ENCODE peak calls at places on chromosomes 1 and 21, in seven cellular contexts. L is psoas muscle; H is RWPE1; P is T-helper 9 cell; G is A673; E is AG09309; W is activated effector memory CD4-positive, alpha-beta T cell treated with anti-CD3 and anti-CD28 coated beads, Interleukin-2, amount 50 U/mL, for 16 hours. R is an unnamed sample.

GRCh38 chr1:183871142-183871541 is 66.2 kb downstream of the RGL1 start:
- DNase-seq in L (no peak), H (no peak), P (no peak), G (peak), E (no peak), W (no peak), R (no peak)

GRCh38 chr1:164588388-164589341 is 29.7 kb downstream of the PBX1 start:
- DNase-seq in L (peak), H (no peak), P (no peak), G (peak), E (no peak), W (no peak), R (no peak)

GRCh38 chr1:55305735-55306134 is 90.6 kb upstream of the USP24 start:
- DNase-seq in L (no peak), H (no peak), P (no peak), G (no peak), E (no peak), W (no peak), R (no peak)

GRCh38 chr1:9439074-9439761 is 100.0 kb upstream of the SLC25A33 start:
- DNase-seq in L (peak), H (no peak), P (no peak), G (no peak), E (no peak), W (no peak), R (no peak)

GRCh38 chr1:218538341-218538740 is 193.2 kb downstream of the TGFB2 start:
- DNase-seq in L (no peak), H (no peak), P (no peak), G (no peak), E (no peak), W (no peak), R (no peak)

GRCh38 chr1:40133122-40133665 is 28.0 kb upstream of the RLF start:
- DNase-seq in L (no peak), H (no peak), P (no peak), G (peak), E (no peak), W (no peak), R (no peak)

GRCh38 chr21:16205527-16205926 is 475.7 kb downstream of the USP25 start:
- DNase-seq in L (no peak), H (no peak), P (no peak), G (no peak), E (no peak), W (no peak), R (no peak)

GRCh38 chr1:233738850-233739249 is 124.9 kb downstream of the KCNK1 start:
- DNase-seq in L (no peak), H (no peak), P (no peak), G (no peak), E (no peak), W (no peak), R (no peak)

GRCh38 chr1:36597514-36597913 is 114.8 kb upstream of the CSF3R start:
- DNase-seq in L (no peak), H (no peak), P (no peak), G (no peak), E (no peak), W (no peak), R (no peak)

GRCh38 chr1:227900571-227901051 is 47.1 kb downstream of the WNT9A start:
- DNase-seq in L (peak), H (no peak), P (no peak), G (no peak), E (no peak), W (peak), R (no peak)

GRCh38 chr21:42559326-42559725 is 45.7 kb downstream of the SLC37A1 start:
- DNase-seq in L (no peak), H (no peak), P (no peak), G (no peak), E (no peak), W (peak), R (no peak)

GRCh38 chr1:58732087-58732486 is 32.2 kb upstream of the MYSM1 start:
- DNase-seq in L (no peak), H (no peak), P (no peak), G (no peak), E (peak), W (no peak), R (no peak)

GRCh38 chr1:227635596-227635995 is 72.2 kb downstream of the ZNF678 start:
- DNase-seq in L (no peak), H (no peak), P (no peak), G (no peak), E (no peak), W (no peak), R (no peak)

GRCh38 chr1:57678138-57678537 is 254.3 kb upstream of the DAB1 start:
- DNase-seq in L (no peak), H (no peak), P (no peak), G (no peak), E (no peak), W (no peak), R (no peak)

GRCh38 chr1:7856345-7856744 is 3.5 kb upstream of the UTS2 start:
- DNase-seq in L (no peak), H (no peak), P (no peak), G (peak), E (no peak), W (no peak), R (no peak)

GRCh38 chr1:174134000-174134659 is 25.2 kb upstream of the RABGAP1L start:
- DNase-seq in L (no peak), H (no peak), P (no peak), G (no peak), E (no peak), W (no peak), R (no peak)

GRCh38 chr1:53553734-53554509 is 94.7 kb downstream of the DMRTB1 start:
- DNase-seq in L (no peak), H (no peak), P (no peak), G (no peak), E (no peak), W (peak), R (no peak)

GRCh38 chr1:12029720-12030339 is 10.5 kb downstream of the MIIP start:
- DNase-seq in L (no peak), H (no peak), P (no peak), G (no peak), E (no peak), W (no peak), R (no peak)

GRCh38 chr1:175599212-175599681 is 144.1 kb downstream of the TNR start:
- DNase-seq in L (no peak), H (no peak), P (no peak), G (no peak), E (no peak), W (no peak), R (no peak)

GRCh38 chr1:42456010-42456753 is at the start of the genes PPCS and ZMYND12:
- DNase-seq in L (peak), H (peak), P (peak), G (peak), E (peak), W (peak), R (peak)

GRCh38 chr1:53501065-53502005 is 42.1 kb downstream of the DMRTB1 start:
- DNase-seq in L (peak), H (no peak), P (no peak), G (no peak), E (no peak), W (no peak), R (no peak)

GRCh38 chr1:208132287-208132882 is 111.8 kb downstream of the PLXNA2 start:
- DNase-seq in L (peak), H (peak), P (peak), G (peak), E (peak), W (peak), R (no peak)

GRCh38 chr1:111738436-111739221 is 566 bp downstream of the INKA2 start:
- DNase-seq in L (peak), H (peak), P (peak), G (peak), E (no peak), W (peak), R (peak)

GRCh38 chr1:26544156-26544555 is 14.6 kb downstream of the RPS6KA1 start:
- DNase-seq in L (no peak), H (no peak), P (no peak), G (no peak), E (no peak), W (no peak), R (no peak)

GRCh38 chr1:24491577-24492360 is 10.9 kb upstream of the RCAN3 start:
- DNase-seq in L (no peak), H (no peak), P (no peak), G (peak), E (no peak), W (peak), R (no peak)

GRCh38 chr1:228343211-228343661 is 63.4 kb downstream of the TRIM11 start:
- DNase-seq in L (peak), H (no peak), P (no peak), G (no peak), E (no peak), W (no peak), R (no peak)

GRCh38 chr21:42599486-42599885 is 53.9 kb upstream of the PDE9A start:
- DNase-seq in L (no peak), H (no peak), P (no peak), G (no peak), E (no peak), W (peak), R (no peak)

GRCh38 chr1:200836213-200836612 is 36.6 kb upstream of the GPR25 start:
- DNase-seq in L (no peak), H (no peak), P (no peak), G (no peak), E (no peak), W (no peak), R (no peak)

GRCh38 chr1:202343652-202344349 is 2.1 kb upstream of the UBE2T start:
- DNase-seq in L (no peak), H (peak), P (no peak), G (peak), E (no peak), W (no peak), R (no peak)

GRCh38 chr21:46622226-46622625 is 13.2 kb upstream of the PRMT2 start:
- DNase-seq in L (peak), H (no peak), P (no peak), G (no peak), E (no peak), W (peak), R (no peak)

GRCh38 chr1:184882649-184883303 is 91.5 kb downstream of the NIBAN1 start:
- DNase-seq in L (no peak), H (no peak), P (no peak), G (no peak), E (no peak), W (no peak), R (no peak)

GRCh38 chr1:43446388-43446740 is 7.4 kb downstream of the HYI start:
- DNase-seq in L (peak), H (no peak), P (no peak), G (no peak), E (no peak), W (peak), R (no peak)

GRCh38 chr1:82486969-82487368 is 686.2 kb downstream of the ADGRL2 start:
- DNase-seq in L (no peak), H (peak), P (no peak), G (no peak), E (no peak), W (no peak), R (no peak)

GRCh38 chr1:96309783-96310182 is 411.8 kb upstream of the PTBP2 start:
- DNase-seq in L (no peak), H (peak), P (no peak), G (no peak), E (peak), W (no peak), R (no peak)

GRCh38 chr1:1205769-1206375 is 520 bp downstream of the TNFRSF18 start:
- DNase-seq in L (peak), H (no peak), P (no peak), G (no peak), E (no peak), W (peak), R (no peak)

GRCh38 chr1:109241841-109242301 is 7.5 kb upstream of the CELSR2 start:
- DNase-seq in L (no peak), H (no peak), P (no peak), G (no peak), E (no peak), W (no peak), R (no peak)

GRCh38 chr1:165352442-165353293 is 3.8 kb downstream of the LMX1A start:
- DNase-seq in L (no peak), H (no peak), P (no peak), G (no peak), E (no peak), W (no peak), R (no peak)

GRCh38 chr1:199290186-199290585 is 651.3 kb downstream of the PTPRC start:
- DNase-seq in L (no peak), H (no peak), P (no peak), G (no peak), E (no peak), W (no peak), R (no peak)

GRCh38 chr1:194629011-194629410 is 1442.6 kb upstream of the B3GALT2 start:
- DNase-seq in L (no peak), H (no peak), P (no peak), G (no peak), E (no peak), W (no peak), R (no peak)